ENCODE peak calls at places on chromosomes 6 and 20, in five cellular contexts. Z, J, U, C and K are unnamed samples.

GRCh38 chr6:11356404-11357155 is 124.1 kb upstream of the NEDD9 start:
- DNase-seq in Z (no peak), J (no peak), U (no peak), C (peak; percentile 51), K (no peak)

GRCh38 chr20:58388882-58389323 is at the start of gene VAPB:
- DNase-seq in Z (peak; percentile 98), J (peak; percentile 97), U (peak; percentile 96), C (peak; percentile 96), K (peak; percentile 98)

GRCh38 chr6:107809966-107810365 is 14.1 kb downstream of the SCML4 start:
- DNase-seq in Z (no peak), J (no peak), U (no peak), C (no peak), K (no peak)

GRCh38 chr6:147108256-147108910 is 95.8 kb upstream of the STXBP5 start:
- DNase-seq in Z (no peak), J (no peak), U (no peak), C (no peak), K (no peak)

GRCh38 chr6:37222125-37222967 is 35.2 kb upstream of the TBC1D22B start:
- DNase-seq in Z (peak; percentile 79), J (peak; percentile 67), U (peak; percentile 91), C (peak; percentile 82), K (peak; percentile 96)

GRCh38 chr20:25369971-25370370 is 20.7 kb downstream of the ABHD12 start:
- DNase-seq in Z (no peak), J (no peak), U (no peak), C (no peak), K (no peak)

GRCh38 chr6:161446296-161446925 is 172.6 kb upstream of the AGPAT4 start:
- DNase-seq in Z (no peak), J (no peak), U (no peak), C (no peak), K (no peak)

GRCh38 chr6:151763938-151764680 is 43.4 kb upstream of the ESR1 start:
- DNase-seq in Z (peak; percentile 94), J (peak; percentile 15), U (peak; percentile 53), C (peak; percentile 96), K (peak; percentile 33)

GRCh38 chr6:9398794-9399373 is 963.5 kb upstream of the SLC35B3 start:
- DNase-seq in Z (peak; percentile 44), J (no peak), U (no peak), C (peak; percentile 21), K (no peak)

GRCh38 chr6:166657531-166657930 is 30.5 kb upstream of the RPS6KA2 start:
- DNase-seq in Z (no peak), J (no peak), U (no peak), C (no peak), K (no peak)

GRCh38 chr20:44017905-44018683 is 103.4 kb downstream of the TOX2 start:
- DNase-seq in Z (no peak), J (no peak), U (peak; percentile 59), C (peak; percentile 41), K (peak; percentile 99)

GRCh38 chr6:22253955-22254655 is 42.7 kb downstream of the PRL start:
- DNase-seq in Z (no peak), J (no peak), U (no peak), C (no peak), K (no peak)

GRCh38 chr20:62918137-62918536 is 8.2 kb downstream of the DIDO1 start:
- DNase-seq in Z (no peak), J (peak; percentile 32), U (no peak), C (no peak), K (no peak)

GRCh38 chr6:47146426-47147174 is 104.5 kb upstream of the ADGRF1 start:
- DNase-seq in Z (no peak), J (no peak), U (no peak), C (no peak), K (no peak)

GRCh38 chr6:131682427-131682826 is 18.8 kb downstream of the OR2A4 start:
- DNase-seq in Z (no peak), J (no peak), U (peak; percentile 0), C (no peak), K (no peak)

GRCh38 chr20:19047040-19047950 is 165.1 kb upstream of the SLC24A3 start:
- DNase-seq in Z (peak; percentile 75), J (no peak), U (no peak), C (peak; percentile 74), K (no peak)

GRCh38 chr20:4342631-4343030 is 327.3 kb upstream of the RNF24 start:
- DNase-seq in Z (no peak), J (no peak), U (no peak), C (no peak), K (no peak)

GRCh38 chr20:3901028-3901746 is 12.0 kb downstream of the PANK2 start:
- DNase-seq in Z (no peak), J (no peak), U (no peak), C (no peak), K (no peak)

GRCh38 chr6:89559487-89559886 is 79.1 kb downstream of the LYRM2 start:
- DNase-seq in Z (no peak), J (no peak), U (no peak), C (no peak), K (peak; percentile 41)

DNA sequence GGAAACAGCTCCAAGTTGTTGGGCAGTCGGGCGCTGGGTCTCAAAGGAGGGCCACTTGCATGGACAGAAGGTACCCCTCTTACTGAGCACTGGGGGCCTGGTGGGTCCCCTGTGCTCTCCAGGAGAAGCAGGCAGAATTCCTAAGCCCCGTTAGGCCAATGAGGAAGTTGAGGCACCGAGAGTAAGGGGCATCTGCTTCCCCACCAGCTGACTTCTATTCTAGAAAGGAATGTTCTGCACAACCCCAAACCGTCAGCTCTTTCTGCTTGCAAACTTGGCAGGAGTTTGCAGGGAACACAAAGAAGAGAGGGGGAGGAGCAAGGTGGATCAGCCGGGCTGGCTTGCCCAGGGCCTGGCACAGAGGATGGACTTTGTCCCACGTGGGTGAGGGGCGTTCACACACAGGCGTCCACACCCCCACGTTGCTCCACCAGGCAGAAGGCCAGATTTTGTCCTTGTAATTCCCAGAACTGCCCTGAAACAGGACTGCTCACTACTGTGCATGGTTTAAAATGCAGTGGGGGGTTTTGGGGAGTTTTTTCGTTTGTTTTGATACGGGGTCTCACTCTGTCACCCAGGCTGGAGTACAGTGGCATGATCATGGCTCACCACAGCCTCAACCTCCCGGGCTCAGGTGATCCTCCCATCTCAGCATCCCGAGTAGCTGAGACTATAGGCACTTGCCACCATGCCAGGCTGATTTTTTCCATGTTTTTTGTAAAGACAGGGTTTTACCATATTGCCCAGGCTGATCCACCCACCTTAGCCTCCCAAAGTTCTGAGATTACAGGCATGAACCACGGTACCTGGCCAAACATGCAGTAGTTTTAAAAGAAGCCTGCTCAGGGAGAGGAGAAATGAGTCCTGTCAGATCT is 93.3 kb downstream of the SNX5 start:
- DNase-seq in Z (peak; percentile 80), J (no peak), U (peak; percentile 69), C (peak; percentile 80), K (no peak)
- H3K27ac ChIP-seq in Z (no peak overlapping the region), J (no peak overlapping the region), U (peak overlapping the region; percentile 65), C (no peak overlapping the region), K (no peak overlapping the region)

GRCh38 chr20:47358052-47358671 is 1.7 kb upstream of the ZMYND8 start:
- DNase-seq in Z (peak; percentile 47), J (no peak), U (no peak), C (no peak), K (no peak)
- H3K4me3 ChIP-seq in Z (peak overlapping the region; percentile 61), J (peak overlapping the region; percentile 40), U (peak overlapping the region; percentile 1), C (no peak overlapping the region), K (peak overlapping the region; percentile 56)

GRCh38 chr6:20188630-20189075 is 23.6 kb downstream of the MBOAT1 start:
- DNase-seq in Z (no peak), J (no peak), U (no peak), C (no peak), K (no peak)

GRCh38 chr6:20182069-20182468 is 30.2 kb downstream of the MBOAT1 start:
- DNase-seq in Z (no peak), J (no peak), U (no peak), C (no peak), K (no peak)

GRCh38 chr6:20182926-20183521 is 29.2 kb downstream of the MBOAT1 start:
- DNase-seq in Z (no peak), J (no peak), U (no peak), C (no peak), K (no peak)

GRCh38 chr6:20191951-20192350 is 20.3 kb downstream of the MBOAT1 start:
- DNase-seq in Z (no peak), J (no peak), U (no peak), C (no peak), K (no peak)

GRCh38 chr6:20186981-20187380 is 25.3 kb downstream of the MBOAT1 start:
- DNase-seq in Z (no peak), J (no peak), U (no peak), C (no peak), K (no peak)
- H3K27ac ChIP-seq in Z (no peak overlapping the region), J (no peak overlapping the region), U (no peak overlapping the region), C (no peak overlapping the region), K (no peak overlapping the region)

GRCh38 chr6:121873595-121873994 is 438.1 kb downstream of the GJA1 start:
- DNase-seq in Z (no peak), J (no peak), U (no peak), C (no peak), K (no peak)
- H3K4me3 ChIP-seq in Z (no peak overlapping the region), J (no peak overlapping the region), U (no peak overlapping the region), C (no peak overlapping the region), K (no peak overlapping the region)

GRCh38 chr6:53827485-53827884 is 32.7 kb downstream of the LRRC1 start:
- DNase-seq in Z (no peak), J (no peak), U (no peak), C (no peak), K (no peak)
- H3K27ac ChIP-seq in Z (no peak overlapping the region), J (no peak overlapping the region), U (no peak overlapping the region), C (no peak overlapping the region), K (no peak overlapping the region)

GRCh38 chr20:41031243-41031619 is 2.6 kb downstream of the TOP1 start:
- DNase-seq in Z (no peak), J (no peak), U (no peak), C (no peak), K (no peak)
- H3K4me3 ChIP-seq in Z (peak overlapping the region; percentile 97), J (peak overlapping the region; percentile 20), U (peak overlapping the region; percentile 92), C (peak overlapping the region; percentile 60), K (no peak overlapping the region)

GRCh38 chr6:44202332-44202971 is 14.3 kb upstream of the MYMX start:
- DNase-seq in Z (no peak), J (no peak), U (no peak), C (no peak), K (no peak)

GRCh38 chr6:44201200-44201599 is 15.5 kb upstream of the MYMX start:
- DNase-seq in Z (no peak), J (no peak), U (no peak), C (no peak), K (peak; percentile 63)

GRCh38 chr6:44202972-44203750 is 13.6 kb upstream of the MYMX start:
- DNase-seq in Z (no peak), J (no peak), U (no peak), C (no peak), K (peak; percentile 36)

GRCh38 chr6:44199883-44200282 is 16.8 kb upstream of the MYMX start:
- DNase-seq in Z (no peak), J (no peak), U (no peak), C (no peak), K (no peak)

DNA sequence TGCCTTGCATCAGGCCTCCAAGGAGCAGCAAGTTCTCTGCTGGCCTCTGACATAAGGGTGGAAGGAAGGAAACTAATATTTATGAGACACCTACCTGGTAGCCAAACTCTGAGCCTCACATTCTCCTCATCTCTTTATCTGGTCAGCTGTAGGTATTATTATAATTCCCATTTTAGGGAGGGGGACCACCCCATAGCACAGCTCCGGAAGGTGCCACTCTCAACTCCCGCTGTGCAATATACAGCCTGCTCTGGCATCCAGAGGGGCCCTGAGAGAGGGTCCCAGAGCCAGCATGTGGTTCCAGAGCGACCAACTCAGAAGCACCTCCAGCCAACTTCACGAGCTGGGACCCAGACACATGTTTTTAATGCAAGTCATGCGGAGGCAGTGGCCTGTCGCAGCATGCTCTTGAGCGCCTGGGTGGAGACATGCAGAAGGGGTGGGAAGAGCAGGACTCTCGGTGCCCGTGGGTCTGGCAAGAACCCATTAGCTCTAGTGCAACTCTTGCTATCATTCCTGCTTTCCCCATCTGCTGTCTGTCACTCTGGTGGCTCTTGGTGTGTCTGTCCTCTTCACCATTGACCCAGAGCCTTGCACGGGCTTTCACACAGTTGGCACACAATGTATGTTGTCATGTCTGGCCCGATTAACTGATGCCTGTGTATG is 15.0 kb upstream of the MYMX start:
- DNase-seq in Z (no peak), J (no peak), U (no peak), C (no peak), K (peak; percentile 49)
- H3K27ac ChIP-seq in Z (peak overlapping the region; percentile 2), J (no peak overlapping the region), U (no peak overlapping the region), C (no peak overlapping the region), K (peak overlapping the region; percentile 99)